ENCODE peak calls at places on chromosomes 13 and 19, in six cellular contexts. W is Calu3, P is AG10803, T is glutamatergic neuron, Y is AG04450, Q is astrocyte of the spinal cord. Z is an unnamed sample.
A peak's percentile ranks its signal among the peaks of the same experiment; 100 is the strongest.

GRCh38 chr19:40771101-40771539 is 4.2 kb upstream of the MIA start:
- DNase-seq in W (no peak), P (no peak), Y (no peak), Q (no peak), T (no peak), Z (no peak)

GRCh38 chr19:10565567-10566407 is at the start of gene KRI1:
- DNase-seq in Q (peak; percentile 97), Y (peak; percentile 93), T (peak; percentile 98), W (peak; percentile 96), P (peak; percentile 98), Z (peak; percentile 67)

GRCh38 chr19:19324059-19324755 is 3.6 kb downstream of the MAU2 start:
- DNase-seq in T (no peak), P (no peak), Q (no peak), W (no peak), Y (no peak), Z (no peak)

GRCh38 chr19:4635763-4636135 is 3.6 kb upstream of the TNFAIP8L1 start:
- DNase-seq in T (peak; percentile 92), Y (no peak), P (no peak), Q (no peak), W (no peak), Z (no peak)

GRCh38 chr13:100098445-100099116 is 9.7 kb downstream of the PCCA start:
- DNase-seq in W (no peak), P (no peak), T (no peak), Y (no peak), Q (no peak), Z (no peak)

GRCh38 chr13:24184855-24185254 is 24.3 kb downstream of the SPATA13 start:
- DNase-seq in T (no peak), Y (no peak), Q (no peak), W (no peak), P (no peak), Z (no peak)

GRCh38 chr19:46813570-46814358 is 25.4 kb upstream of the SLC1A5 start:
- DNase-seq in Y (no peak), P (peak; percentile 46), W (peak; percentile 68), Q (peak; percentile 72), T (no peak), Z (no peak)

GRCh38 chr19:41031926-41032325 is 40.8 kb downstream of the CYP2B6 start:
- DNase-seq in T (no peak), W (no peak), Y (no peak), Q (no peak), P (no peak), Z (no peak)

GRCh38 chr13:35712907-35713685 is 236.6 kb upstream of the MAB21L1 start:
- DNase-seq in Y (no peak), P (peak; percentile 95), T (no peak), W (no peak), Q (peak; percentile 43), Z (peak; percentile 84)

GRCh38 chr13:62626771-62627170 is 1211.1 kb upstream of the PCDH20 start:
- DNase-seq in Y (no peak), W (no peak), T (no peak), P (no peak), Q (no peak), Z (no peak)

GRCh38 chr19:8391274-8392016 is 1.3 kb downstream of the RAB11B start:
- DNase-seq in T (no peak), Y (no peak), Q (no peak), W (no peak), P (no peak), Z (no peak)

GRCh38 chr13:94595006-94595942 is 678 bp downstream of the TGDS start:
- DNase-seq in P (peak; percentile 17), Y (no peak), T (no peak), Q (peak; percentile 7), W (no peak), Z (no peak)

GRCh38 chr19:19399733-19400438 is 5.6 kb upstream of the GATAD2A start:
- DNase-seq in W (no peak), T (no peak), Y (no peak), Q (no peak), P (peak; percentile 55), Z (no peak)

GRCh38 chr19:7415163-7415856 is 66.6 kb downstream of the ARHGEF18 start:
- DNase-seq in W (no peak), Y (peak; percentile 69), P (no peak), T (no peak), Q (peak; percentile 63), Z (no peak)

GRCh38 chr19:16588824-16589577 is 16.8 kb upstream of the SLC35E1 start:
- DNase-seq in Y (no peak), W (no peak), Q (no peak), P (no peak), T (no peak), Z (no peak)

GRCh38 chr13:47159853-47160550 is 263.1 kb upstream of the HTR2A start:
- DNase-seq in P (no peak), T (no peak), W (no peak), Q (no peak), Y (no peak), Z (no peak)
- TF ChIP-seq CTCF in P (no peak), T (no peak), W (no peak), Q (no peak), Y (no peak), Z (no peak)

GRCh38 chr19:13875824-13876223 is 1.1 kb upstream of the NANOS3 start:
- DNase-seq in P (no peak), Q (no peak), Y (no peak), T (no peak), W (no peak), Z (no peak)
- TF ChIP-seq CTCF in P (no peak), Q (no peak), Y (no peak), T (no peak), W (no peak), Z (no peak)

DNA sequence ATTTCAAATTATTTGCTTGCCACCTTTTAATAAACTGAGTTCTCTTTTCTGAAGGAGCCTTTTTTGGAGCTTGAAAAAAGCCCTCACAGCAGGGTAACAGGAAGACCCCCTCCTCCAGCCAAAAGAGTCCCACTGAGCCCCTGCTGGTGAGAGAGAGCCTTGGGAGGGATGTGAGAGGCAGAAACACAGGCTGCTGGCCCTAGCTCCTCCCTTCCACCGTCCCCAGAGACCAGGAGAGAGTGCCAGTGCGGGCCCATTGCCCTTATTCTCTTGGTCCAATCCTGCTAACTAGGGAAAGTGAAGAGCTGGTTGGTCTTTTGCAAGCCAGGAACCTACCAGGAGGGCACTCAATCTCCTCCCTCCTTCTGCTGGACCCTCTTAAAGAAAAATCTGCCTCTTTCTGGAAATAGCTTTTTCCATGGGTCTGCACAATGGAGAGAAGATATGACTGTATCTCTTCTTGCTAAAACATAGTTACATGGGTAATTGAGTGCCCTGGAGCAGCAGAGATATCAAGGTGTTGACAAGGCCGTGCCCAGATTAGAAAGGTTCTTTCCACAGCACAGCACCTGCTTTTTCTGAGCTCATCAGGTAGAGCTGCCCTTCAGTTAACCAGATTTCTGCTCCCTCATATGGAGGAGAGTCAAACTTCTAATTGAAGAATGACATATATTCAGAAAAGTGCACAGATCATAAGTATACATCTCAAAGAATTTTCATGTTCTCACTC is 113.9 kb downstream of the LRCH1 start:
- DNase-seq in T (peak; percentile 49), Y (no peak), W (no peak), P (no peak), Q (no peak), Z (no peak)
- TF ChIP-seq CTCF in T (no peak), Y (no peak), W (no peak), P (no peak), Q (no peak), Z (no peak)

GRCh38 chr13:73177017-73177416 is 118.2 kb downstream of the KLF5 start:
- DNase-seq in Y (no peak), Q (no peak), P (no peak), W (no peak), T (no peak), Z (no peak)
- TF ChIP-seq CTCF in Y (no peak), Q (no peak), P (no peak), W (no peak), T (no peak), Z (no peak)

DNA sequence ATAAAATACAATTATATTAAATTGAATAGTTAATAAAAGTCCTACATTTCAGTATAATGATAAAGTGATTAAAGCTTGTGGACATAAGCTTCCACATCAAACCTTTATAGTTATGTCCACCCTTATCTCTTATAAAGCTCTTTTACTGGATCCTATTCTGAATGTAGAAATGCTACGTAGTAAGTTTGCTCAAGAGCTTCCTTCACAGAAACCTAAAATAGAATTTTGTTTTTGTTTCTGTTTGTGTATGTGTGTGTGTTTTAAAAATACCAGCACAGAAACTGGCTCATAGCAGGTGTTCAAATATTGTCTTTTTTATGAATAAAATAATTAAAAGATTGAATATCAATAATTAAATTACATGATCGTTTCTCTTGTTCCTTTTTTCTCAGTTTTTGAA is 21.0 kb upstream of the UFM1 start:
- DNase-seq in Q (no peak), W (no peak), P (no peak), Y (no peak), T (no peak), Z (no peak)
- TF ChIP-seq CTCF in Q (no peak), W (no peak), P (no peak), Y (no peak), T (no peak), Z (no peak)

DNA sequence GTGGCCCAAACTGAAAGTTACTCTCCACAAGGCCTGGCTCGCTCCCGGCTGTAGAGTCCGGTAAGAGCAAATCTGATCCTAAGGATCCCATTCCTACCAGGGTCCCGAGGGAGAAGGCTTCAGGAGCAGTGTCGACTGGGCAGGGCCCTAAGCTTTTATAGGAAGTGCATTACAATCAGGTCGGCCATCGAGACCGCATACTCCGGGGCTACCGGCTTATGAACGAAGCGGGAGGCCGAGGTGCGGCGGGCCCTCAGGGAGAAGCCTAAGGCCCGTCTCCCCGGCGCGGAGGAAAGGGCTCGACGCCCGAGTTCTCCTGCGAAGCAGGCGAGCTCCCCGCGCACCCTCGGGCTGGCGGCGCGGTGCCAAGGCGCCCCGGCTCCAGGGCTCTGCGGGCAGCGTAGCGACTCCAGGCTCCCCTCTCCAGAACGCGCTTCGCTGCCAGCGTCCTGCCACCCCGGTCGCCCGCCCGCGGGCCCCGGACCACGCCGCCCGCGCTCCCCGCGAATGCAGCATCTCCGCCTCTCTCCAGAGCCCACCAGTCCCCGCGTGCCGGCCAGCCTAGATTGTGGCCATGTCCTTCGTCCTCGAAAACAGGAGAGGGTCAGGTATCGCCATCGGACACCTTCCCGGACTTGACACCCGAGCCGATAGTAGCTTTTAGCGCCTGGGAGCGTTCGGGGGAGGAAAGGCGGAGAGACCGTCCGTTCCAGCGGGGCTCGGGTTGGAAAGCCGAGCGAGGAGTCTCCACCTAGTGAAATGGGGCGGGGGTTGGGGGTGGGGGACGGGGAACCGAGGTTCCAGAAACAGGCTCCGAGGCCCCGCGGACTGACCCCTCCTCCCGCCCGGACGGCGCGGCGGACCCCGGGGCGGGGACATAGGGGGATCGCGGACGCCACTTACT is 1.3 kb downstream of the EFNB2 start:
- DNase-seq in Q (peak; percentile 77), Y (peak; percentile 13), T (peak; percentile 53), P (peak; percentile 62), W (peak; percentile 17), Z (no peak)
- TF ChIP-seq CTCF in Q (peak; percentile 11), Y (no peak), T (no peak), P (no peak), W (no peak), Z (no peak)

Z was measured in AG04449.